ENCODE peak calls at places on chromosomes 6 and 20, in five cellular contexts. P, J, B, L and A are unnamed samples.

GRCh38 chr20:33812673-33813462 is 1.7 kb downstream of the CHMP4B start:
- DNase-seq in L (no peak), P (no peak), B (peak; percentile 50), J (peak; percentile 60), A (no peak)

GRCh38 chr20:54160269-54161007 is 13.3 kb downstream of the CYP24A1 start:
- DNase-seq in B (peak; percentile 29), L (no peak), J (no peak), P (no peak), A (no peak)

GRCh38 chr6:131134950-131135243 is 370 bp upstream of the AKAP7 start:
- DNase-seq in P (no peak), B (no peak), J (no peak), L (no peak), A (no peak)

GRCh38 chr6:82711105-82711829 is 347.6 kb downstream of the TPBG start:
- DNase-seq in B (no peak), J (no peak), P (no peak), L (no peak), A (no peak)

GRCh38 chr6:109186012-109186411 is 90.7 kb downstream of the CEP57L1 start:
- DNase-seq in L (no peak), J (no peak), P (no peak), B (no peak), A (no peak)

GRCh38 chr6:34664270-34664971 is 32.1 kb downstream of the ILRUN start:
- DNase-seq in P (no peak), B (no peak), L (no peak), J (no peak), A (peak; percentile 25)

GRCh38 chr20:35345189-35345588 is 53.0 kb upstream of the FAM83C start:
- DNase-seq in J (no peak), L (no peak), P (no peak), B (no peak), A (no peak)

GRCh38 chr6:39118921-39119320 is 3.9 kb upstream of the SAYSD1 start:
- DNase-seq in B (no peak), L (no peak), P (no peak), J (no peak), A (no peak)

GRCh38 chr6:11494786-11495564 is 42.6 kb upstream of the TMEM170B start:
- DNase-seq in B (no peak), J (no peak), L (no peak), P (no peak), A (no peak)

GRCh38 chr20:18091624-18092023 is 33.9 kb upstream of the OVOL2 start:
- DNase-seq in P (no peak), B (no peak), L (no peak), J (no peak), A (no peak)

GRCh38 chr6:22102671-22103070 is 194.2 kb downstream of the PRL start:
- DNase-seq in J (no peak), L (no peak), B (no peak), P (no peak), A (no peak)

GRCh38 chr6:32432050-32432450 is 7.6 kb upstream of the HLA-DRA start:
- DNase-seq in L (no peak), P (no peak), J (peak; percentile 56), B (no peak), A (peak; percentile 11)

GRCh38 chr20:44640522-44640921 is 11.0 kb downstream of the ADA start:
- DNase-seq in P (no peak), B (no peak), J (no peak), L (no peak), A (no peak)

GRCh38 chr6:13617066-13617465 is 1.9 kb downstream of the NOL7 start:
- DNase-seq in P (no peak), L (no peak), B (no peak), J (no peak), A (no peak)

GRCh38 chr20:34235875-34236274 is 5.3 kb upstream of the ASIP start:
- DNase-seq in B (no peak), J (no peak), P (no peak), L (no peak), A (no peak)

GRCh38 chr20:33183292-33183691 is 15.3 kb downstream of the BPIFA2 start:
- DNase-seq in L (no peak), P (no peak), B (no peak), J (peak; percentile 32), A (no peak)

GRCh38 chr6:35213161-35213823 is 464 bp upstream of the SCUBE3 start:
- DNase-seq in B (no peak), P (no peak), J (peak; percentile 91), L (no peak), A (no peak)

GRCh38 chr6:4664117-4664626 is 112.0 kb upstream of the CDYL start:
- DNase-seq in P (no peak), J (no peak), L (peak; percentile 67), B (no peak), A (no peak)

GRCh38 chr20:53838311-53838873 is 232.0 kb downstream of the BCAS1 start:
- DNase-seq in B (no peak), J (no peak), L (no peak), P (no peak), A (no peak)

GRCh38 chr6:127078669-127079068 is 39.8 kb upstream of the RSPO3 start:
- DNase-seq in P (no peak), L (no peak), J (no peak), B (no peak), A (no peak)

GRCh38 chr6:43740321-43740960 is 29.6 kb upstream of the VEGFA start:
- DNase-seq in J (no peak), P (no peak), L (no peak), B (no peak), A (no peak)

GRCh38 chr6:77038801-77039200 is 424.5 kb downstream of the HTR1B start:
- DNase-seq in P (no peak), J (no peak), B (no peak), L (no peak), A (no peak)

DNA sequence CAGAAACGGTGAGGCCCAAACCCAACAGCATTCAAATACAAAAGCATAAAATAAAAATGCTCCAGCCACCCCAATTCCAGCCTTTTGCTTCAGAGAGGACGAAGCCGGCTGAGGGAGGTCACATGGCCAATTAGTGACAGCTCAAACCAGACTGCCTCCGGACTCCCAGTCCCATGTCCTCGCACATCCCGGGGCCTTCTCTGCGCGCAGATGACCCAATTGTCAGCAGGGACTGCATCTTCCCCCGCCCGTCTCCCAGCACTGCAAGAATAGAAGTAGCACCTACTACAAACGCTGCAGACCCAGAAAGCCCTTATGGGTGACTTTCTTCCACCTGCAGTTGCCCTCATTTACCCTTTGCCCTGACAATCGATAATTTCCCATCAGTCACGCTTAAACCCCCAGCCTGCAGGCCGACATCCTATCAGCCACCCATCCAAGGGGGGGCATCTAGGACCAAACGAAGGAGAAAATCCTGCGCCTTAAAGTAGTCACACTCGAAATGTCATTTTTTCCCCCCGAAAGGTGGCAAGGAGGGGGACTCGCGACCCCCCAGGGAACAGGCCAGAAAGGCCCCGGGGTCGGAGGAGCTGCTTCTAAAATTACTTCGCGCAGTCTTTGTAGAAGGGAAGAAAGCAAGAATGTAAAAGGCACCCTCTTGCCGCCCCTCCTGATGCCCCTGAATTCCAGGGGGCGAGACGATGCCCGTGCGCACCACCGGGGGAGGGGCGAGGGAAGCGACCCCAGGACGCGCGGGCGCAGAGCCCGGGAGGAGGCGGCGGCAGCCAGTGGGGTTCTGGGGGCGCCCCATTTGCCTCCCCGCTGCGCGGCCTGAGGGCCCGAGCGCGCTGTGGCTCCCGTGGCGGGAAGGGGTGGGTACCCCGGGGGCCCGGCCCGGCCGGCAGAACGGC is 792 bp downstream of the SLC23A2 start:
- DNase-seq in B (no peak), L (peak; percentile 46), J (peak; percentile 56), P (no peak), A (no peak)
- H3K4me3 ChIP-seq in B (peak overlapping the region; percentile 93), L (peak overlapping the region; percentile 93), J (peak overlapping the region; percentile 88), P (peak overlapping the region; percentile 72), A (peak overlapping the region; percentile 76)

DNA sequence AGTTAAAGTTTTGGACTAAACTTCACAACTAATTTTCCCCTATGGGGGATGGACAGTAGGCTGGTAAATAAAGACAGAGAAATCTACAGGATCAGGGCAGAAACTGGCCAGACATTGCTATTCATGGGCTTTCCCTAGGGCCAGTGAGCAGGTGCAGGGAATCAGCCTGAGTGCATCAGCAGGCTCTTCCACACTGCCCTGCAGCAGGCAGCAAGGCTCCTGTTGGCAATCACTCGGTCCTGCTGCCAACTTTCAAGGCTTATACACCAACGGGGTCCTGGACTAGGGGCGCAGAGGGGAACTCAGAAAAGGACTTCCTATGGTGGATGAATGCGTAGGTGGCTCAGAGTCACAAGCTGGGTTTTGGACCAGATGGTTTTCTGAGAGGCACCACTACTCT is 59.9 kb upstream of the NHSL1 start:
- DNase-seq in J (no peak), B (no peak), L (no peak), P (no peak), A (no peak)
- H3K4me1 ChIP-seq in J (peaks cover 36% of the 10 kb centered on the region), B (peaks cover 36% of the 10 kb centered on the region), L (peaks cover 17% of the 10 kb centered on the region), P (no peaks in the 10 kb centered on the region), A (peaks cover 45% of the 10 kb centered on the region)

DNA sequence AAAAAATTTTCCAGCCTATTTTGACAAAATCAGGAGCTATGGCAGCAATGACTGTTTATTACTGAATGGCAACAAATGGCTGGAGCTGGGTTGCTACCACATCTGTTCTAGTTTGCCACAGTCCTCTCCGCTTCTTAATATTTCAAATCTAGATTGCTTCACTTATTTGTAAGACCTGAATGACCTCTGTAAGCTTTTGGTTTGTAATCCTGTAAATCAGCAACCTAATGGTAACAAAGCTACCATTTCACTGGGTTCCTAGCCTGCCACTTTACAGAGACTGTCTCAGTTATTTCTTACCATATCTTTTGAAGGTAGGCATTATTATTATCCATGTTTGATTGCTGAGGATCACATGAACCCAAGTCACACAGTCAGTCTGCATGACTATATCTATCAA is 15.4 kb downstream of the ZNFX1 start:
- DNase-seq in P (no peak), L (no peak), B (no peak), J (no peak), A (no peak)
- H3K36me3 ChIP-seq in P (peaks cover 54% of the 10 kb centered on the region), L (peaks cover 67% of the 10 kb centered on the region), B (peaks cover 66% of the 10 kb centered on the region), J (peaks cover 54% of the 10 kb centered on the region), A (peaks cover 92% of the 10 kb centered on the region)

GRCh38 chr6:155504848-155505247 is 49.2 kb upstream of the NOX3 start:
- DNase-seq in L (no peak), B (no peak), P (no peak), J (no peak), A (no peak)
- H3K4me3 ChIP-seq in L (no peak overlapping the region), B (no peak overlapping the region), P (no peak overlapping the region), J (no peak overlapping the region), A (no peak overlapping the region)